ENCODE peak calls at places on chromosomes 5 and 9, in six cellular contexts. P, N, H, F, O and Z are unnamed samples.

GRCh38 chr5:157312492-157312891 is 46.6 kb downstream of the CYFIP2 start:
- DNase-seq in N (no peak), H (peak; percentile 6), P (peak; percentile 72), O (peak; percentile 74), F (peak; percentile 57), Z (peak; percentile 52)

GRCh38 chr5:91225848-91226686 is 157.1 kb downstream of the ARRDC3 start:
- DNase-seq in P (no peak), F (no peak), H (no peak), O (peak; percentile 71), N (peak; percentile 77), Z (peak; percentile 74)

GRCh38 chr5:7869474-7870136 is 657 bp downstream of the MTRR start:
- DNase-seq in H (no peak), F (peak; percentile 39), O (no peak), N (no peak), P (no peak), Z (no peak)

GRCh38 chr5:62460578-62460983 is 48.0 kb downstream of the IPO11 start:
- DNase-seq in H (peak; percentile 21), P (peak; percentile 68), O (peak; percentile 67), F (peak; percentile 63), N (no peak), Z (no peak)

GRCh38 chr5:31186672-31187267 is 6.7 kb upstream of the CDH6 start:
- DNase-seq in O (peak; percentile 63), P (peak; percentile 59), F (peak; percentile 46), H (peak; percentile 44), N (no peak), Z (no peak)

GRCh38 chr5:124477577-124477976 is 268.9 kb downstream of the ZNF608 start:
- DNase-seq in N (no peak), F (no peak), P (no peak), H (no peak), O (no peak), Z (no peak)

GRCh38 chr5:6003040-6003825 is 375.1 kb downstream of the MED10 start:
- DNase-seq in H (no peak), O (no peak), F (no peak), N (no peak), P (no peak), Z (no peak)

GRCh38 chr9:70256123-70256551 is 2.6 kb upstream of the SMC5 start:
- DNase-seq in F (peak; percentile 85), N (no peak), H (no peak), O (no peak), P (peak; percentile 89), Z (no peak)

GRCh38 chr9:33106827-33107621 is 30.6 kb upstream of the SMU1 start:
- DNase-seq in H (no peak), F (peak; percentile 47), O (peak; percentile 65), P (peak; percentile 89), N (no peak), Z (peak; percentile 44)

GRCh38 chr5:73336366-73336765 is 112.2 kb downstream of the FOXD1 start:
- DNase-seq in N (no peak), H (no peak), O (no peak), P (peak; percentile 58), F (no peak), Z (no peak)

GRCh38 chr9:109349431-109349846 is 28.6 kb upstream of the EPB41L4B start:
- DNase-seq in N (no peak), O (no peak), F (peak; percentile 32), H (no peak), P (peak; percentile 89), Z (no peak)

GRCh38 chr9:138057726-138058125 is 180.1 kb downstream of the CACNA1B start:
- DNase-seq in F (no peak), H (no peak), O (no peak), N (no peak), P (no peak), Z (no peak)

GRCh38 chr5:139038618-139039305 is 159.4 kb downstream of the SIL1 start:
- DNase-seq in F (no peak), P (no peak), H (no peak), N (peak; percentile 42), O (peak; percentile 62), Z (peak; percentile 41)

GRCh38 chr5:80990971-80991370 is 30.8 kb downstream of the RASGRF2 start:
- DNase-seq in F (no peak), N (no peak), H (no peak), P (no peak), O (peak; percentile 96), Z (peak; percentile 80)

GRCh38 chr9:38175423-38175822 is 106.4 kb upstream of the SHB start:
- DNase-seq in H (no peak), P (no peak), O (no peak), F (no peak), N (no peak), Z (no peak)

GRCh38 chr5:66720776-66721175 is 124.6 kb downstream of the MAST4 start:
- DNase-seq in P (no peak), H (no peak), F (no peak), N (no peak), O (peak; percentile 49), Z (peak; percentile 32)

GRCh38 chr5:92644271-92644886 is 936.6 kb downstream of the NR2F1-AS1 start:
- DNase-seq in N (no peak), H (no peak), P (no peak), F (no peak), O (peak; percentile 40), Z (no peak)

GRCh38 chr5:111254613-111255012 is 30.4 kb downstream of the CAMK4 start:
- DNase-seq in H (no peak), O (no peak), F (peak; percentile 64), N (no peak), P (peak; percentile 40), Z (no peak)

GRCh38 chr5:95917207-95917606 is 44.4 kb downstream of the ELL2 start:
- DNase-seq in N (no peak), O (no peak), P (no peak), H (no peak), F (no peak), Z (no peak)

GRCh38 chr5:170028124-170028523 is 47.8 kb upstream of the INSYN2B start:
- DNase-seq in F (no peak), H (no peak), N (no peak), P (no peak), O (no peak), Z (no peak)

GRCh38 chr5:177546262-177546741 is 8.1 kb downstream of the FAM193B start:
- DNase-seq in O (peak; percentile 77), N (no peak), H (no peak), F (peak; percentile 99), P (peak; percentile 99), Z (no peak)

GRCh38 chr5:67416133-67416937 is 219.7 kb upstream of the CD180 start:
- DNase-seq in O (peak; percentile 84), N (no peak), F (no peak), H (peak; percentile 31), P (no peak), Z (peak; percentile 26)

GRCh38 chr5:132821350-132821749 is 8.2 kb downstream of the SOWAHA start:
- DNase-seq in F (no peak), N (no peak), P (no peak), O (no peak), H (no peak), Z (no peak)

GRCh38 chr5:116025831-116026230 is 6.4 kb upstream of the ARL14EPL start:
- DNase-seq in N (no peak), O (no peak), P (no peak), H (no peak), F (no peak), Z (no peak)

GRCh38 chr5:128015478-128015877 is 68.1 kb upstream of the SLC12A2 start:
- DNase-seq in H (no peak), N (no peak), O (no peak), P (no peak), F (no peak), Z (no peak)

GRCh38 chr9:127360829-127361228 is 36.1 kb upstream of the SLC2A8 start:
- DNase-seq in P (peak; percentile 20), N (no peak), F (peak; percentile 26), H (no peak), O (peak; percentile 89), Z (peak; percentile 74)

GRCh38 chr5:100852051-100852450 is 51.0 kb downstream of the ST8SIA4 start:
- DNase-seq in N (no peak), P (no peak), O (no peak), H (no peak), F (no peak), Z (no peak)

GRCh38 chr5:100854594-100854993 is 48.5 kb downstream of the ST8SIA4 start:
- DNase-seq in P (no peak), H (no peak), O (no peak), F (no peak), N (no peak), Z (no peak)

GRCh38 chr5:100855295-100855694 is 47.8 kb downstream of the ST8SIA4 start:
- DNase-seq in F (no peak), O (no peak), N (no peak), H (no peak), P (no peak), Z (no peak)

GRCh38 chr5:100853582-100853981 is 49.5 kb downstream of the ST8SIA4 start:
- DNase-seq in N (no peak), O (no peak), P (no peak), F (no peak), H (no peak), Z (no peak)

DNA sequence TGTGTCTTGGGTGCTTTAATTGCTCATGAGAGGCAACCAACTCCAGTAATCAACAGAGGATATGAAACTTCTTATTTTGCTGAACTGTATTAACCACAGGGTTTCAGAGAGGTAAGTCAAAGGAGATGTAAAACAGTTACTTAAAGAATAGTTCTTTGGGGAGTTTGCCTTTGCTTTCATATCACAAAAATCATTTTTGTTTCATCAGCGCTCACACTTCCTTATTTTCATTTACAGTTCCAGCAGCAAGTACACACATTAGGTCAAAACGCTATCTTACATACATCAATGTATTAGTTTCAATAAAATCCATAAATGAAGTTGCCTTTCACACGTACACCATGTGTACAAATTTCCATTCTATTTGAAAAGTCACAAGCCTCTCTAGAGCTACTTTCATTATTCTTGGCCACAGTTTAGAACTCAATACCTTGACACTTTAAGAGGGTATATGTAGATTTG is 50.1 kb downstream of the ST8SIA4 start:
- DNase-seq in F (no peak), O (no peak), P (no peak), H (no peak), N (no peak), Z (no peak)
- H2BK15ac ChIP-seq in F (no peak overlapping the region), O (peak overlapping the region; percentile 74), P (no peak overlapping the region), H (no peak overlapping the region), N (no peak overlapping the region), Z (no peak overlapping the region)

GRCh38 chr9:86907346-86907745 is 40.0 kb downstream of the GAS1 start:
- DNase-seq in O (no peak), F (no peak), P (peak; percentile 62), N (no peak), H (no peak), Z (no peak)
- H2BK15ac ChIP-seq in O (no peak overlapping the region), F (no peak overlapping the region), P (no peak overlapping the region), N (no peak overlapping the region), H (no peak overlapping the region), Z (no peak overlapping the region)

GRCh38 chr9:101138516-101138915 is 110.0 kb downstream of the PLPPR1 start:
- DNase-seq in N (no peak), P (no peak), O (peak; percentile 61), F (no peak), H (no peak), Z (no peak)

GRCh38 chr9:101146508-101146907 is 118.0 kb downstream of the PLPPR1 start:
- DNase-seq in N (no peak), O (no peak), H (no peak), F (no peak), P (no peak), Z (no peak)

GRCh38 chr9:101140728-101141127 is 112.2 kb downstream of the PLPPR1 start:
- DNase-seq in N (no peak), H (no peak), F (no peak), O (peak; percentile 58), P (no peak), Z (no peak)
- H2BK15ac ChIP-seq in N (no peak overlapping the region), H (no peak overlapping the region), F (no peak overlapping the region), O (no peak overlapping the region), P (no peak overlapping the region), Z (no peak overlapping the region)

GRCh38 chr5:57082441-57083067 is 91.3 kb upstream of the GPBP1 start:
- DNase-seq in P (peak; percentile 10), O (peak; percentile 51), N (no peak), H (no peak), F (peak; percentile 59), Z (no peak)

GRCh38 chr5:57085306-57086081 is 88.4 kb upstream of the GPBP1 start:
- DNase-seq in P (no peak), F (no peak), O (no peak), H (no peak), N (no peak), Z (no peak)
- H2BK15ac ChIP-seq in P (no peak overlapping the region), F (no peak overlapping the region), O (no peak overlapping the region), H (no peak overlapping the region), N (no peak overlapping the region), Z (no peak overlapping the region)